ENCODE peak calls at places on chromosome 2, in seven cellular contexts. V, W, B, R, J, L and F are unnamed samples.

GRCh38 chr2:218959141-218959731 is at the start of gene CDK5R2:
- DNase-seq in V (peak), W (peak), B (peak), R (no peak), J (peak), L (peak), F (peak)

GRCh38 chr2:2649109-2650072 is 318.3 kb upstream of the MYT1L start:
- DNase-seq in V (no peak), W (no peak), B (no peak), R (no peak), J (no peak), L (no peak), F (no peak)

GRCh38 chr2:17373041-17373440 is 145.2 kb downstream of the RAD51AP2 start:
- DNase-seq in V (no peak), W (no peak), B (no peak), R (no peak), J (no peak), L (no peak), F (peak)

GRCh38 chr2:181471783-181472182 is 14.6 kb downstream of the ITGA4 start:
- DNase-seq in V (no peak), W (no peak), B (no peak), R (no peak), J (no peak), L (no peak), F (no peak)

GRCh38 chr2:239025951-239026461 is 178.1 kb downstream of the TWIST2 start:
- DNase-seq in V (no peak), W (no peak), B (no peak), R (no peak), J (no peak), L (no peak), F (peak)

GRCh38 chr2:215880970-215881369 is 132.4 kb downstream of the MREG start:
- DNase-seq in V (no peak), W (no peak), B (no peak), R (no peak), J (no peak), L (no peak), F (no peak)

GRCh38 chr2:188572592-188572991 is 280.9 kb downstream of the GULP1 start:
- DNase-seq in V (no peak), W (no peak), B (no peak), R (no peak), J (no peak), L (no peak), F (no peak)

GRCh38 chr2:172928754-172929153 is 146.9 kb upstream of the MAP3K20 start:
- DNase-seq in V (no peak), W (no peak), B (peak), R (no peak), J (no peak), L (no peak), F (peak)

GRCh38 chr2:237509905-237510304 is 22.9 kb downstream of the MLPH start:
- DNase-seq in V (no peak), W (no peak), B (no peak), R (no peak), J (no peak), L (no peak), F (no peak)

GRCh38 chr2:101337877-101338276 is 29.4 kb upstream of the RNF149 start:
- DNase-seq in V (no peak), W (no peak), B (no peak), R (no peak), J (no peak), L (no peak), F (peak)